ENCODE peak calls at places on chromosomes 4 and X, in ten cellular contexts. W, I, F, J, M, C, O, B, N and P are unnamed samples.

GRCh38 chr4:88535090-88535755 is 11.6 kb upstream of the PYURF start:
- DNase-seq in W (no peak), I (no peak), F (no peak), N (no peak), M (no peak), C (peak), B (no peak), O (no peak), J (no peak), P (no peak)

GRCh38 chrX:47662144-47662657 is 3.2 kb upstream of the UXT start:
- DNase-seq in B (no peak), O (no peak), M (no peak), F (no peak), I (no peak), W (no peak), N (peak), J (no peak), C (peak), P (no peak)

GRCh38 chr4:163755013-163755412 is 260.5 kb downstream of the TMA16 start:
- DNase-seq in F (no peak), J (no peak), O (no peak), M (peak), N (no peak), C (peak), B (no peak), I (no peak), W (no peak), P (no peak)

GRCh38 chr4:104494161-104494560 is 533 bp downstream of the CXXC4 start:
- DNase-seq in O (no peak), J (no peak), C (no peak), B (no peak), W (no peak), M (no peak), I (no peak), N (no peak), F (no peak), P (no peak)

GRCh38 chrX:153665726-153666306 is 7.8 kb downstream of the PNCK start:
- DNase-seq in N (no peak), M (no peak), F (no peak), O (no peak), C (no peak), J (no peak), B (no peak), I (no peak), W (no peak), P (no peak)

GRCh38 chr4:187128226-187128625 is 404.6 kb upstream of the FAT1 start:
- DNase-seq in M (no peak), W (no peak), C (peak), F (no peak), B (no peak), I (no peak), J (no peak), N (peak), O (no peak), P (no peak)

GRCh38 chrX:121579016-121579760 is 531.8 kb downstream of the GLUD2 start:
- DNase-seq in W (no peak), F (no peak), B (no peak), I (no peak), O (peak), J (no peak), C (no peak), M (peak), N (peak), P (no peak)

GRCh38 chrX:74238771-74239170 is 65.2 kb upstream of the ZCCHC13 start:
- DNase-seq in J (no peak), I (no peak), O (no peak), F (no peak), C (no peak), N (no peak), B (no peak), W (no peak), M (no peak), P (no peak)

GRCh38 chr4:54840430-54840829 is 182.7 kb downstream of the KIT start:
- DNase-seq in C (no peak), I (no peak), F (no peak), N (no peak), J (no peak), W (no peak), O (no peak), M (no peak), B (no peak), P (no peak)

GRCh38 chr4:182809417-182810102 is 107.6 kb downstream of the DCTD start:
- DNase-seq in O (no peak), J (no peak), N (peak), M (no peak), W (no peak), F (no peak), C (peak), B (no peak), I (no peak), P (no peak)

GRCh38 chrX:48910926-48911406 is 480 bp downstream of the SLC35A2 start:
- DNase-seq in C (peak), I (no peak), N (peak), M (no peak), J (no peak), F (no peak), W (no peak), O (no peak), B (no peak), P (no peak)

GRCh38 chr4:176792348-176793059 is at the start of gene VEGFC:
- DNase-seq in O (peak), W (no peak), I (peak), F (peak), C (peak), N (peak), M (peak), J (peak), B (no peak), P (peak)

GRCh38 chr4:24927039-24927438 is 14.2 kb upstream of the CCDC149 start:
- DNase-seq in O (no peak), I (no peak), C (no peak), B (no peak), M (no peak), N (no peak), F (no peak), J (no peak), W (no peak), P (no peak)

GRCh38 chr4:5371415-5372190 is 320.3 kb downstream of the STK32B start:
- DNase-seq in C (peak), W (no peak), M (no peak), F (no peak), O (no peak), I (no peak), J (no peak), N (peak), B (no peak), P (no peak)

GRCh38 chr4:168831919-168832745 is 177.9 kb downstream of the CBR4 start:
- DNase-seq in B (peak), F (peak), O (peak), J (peak), C (peak), I (peak), W (peak), N (peak), M (peak), P (peak)

GRCh38 chr4:37722000-37722638 is 35.9 kb upstream of the RELL1 start:
- DNase-seq in O (no peak), M (no peak), N (no peak), J (no peak), C (no peak), B (no peak), I (no peak), F (no peak), W (no peak), P (peak)

GRCh38 chrX:39550795-39551361 is 546.9 kb downstream of the BCOR start:
- DNase-seq in N (no peak), J (no peak), B (no peak), C (no peak), W (no peak), F (no peak), O (no peak), I (no peak), M (no peak), P (no peak)

GRCh38 chr4:45036677-45037076 is 310.3 kb upstream of the GNPDA2 start:
- DNase-seq in F (no peak), O (no peak), B (no peak), C (peak), N (no peak), I (no peak), M (no peak), W (no peak), J (no peak), P (no peak)

GRCh38 chr4:53015681-53016080 is 153.6 kb downstream of the RASL11B start:
- DNase-seq in W (no peak), I (no peak), F (no peak), C (peak), B (no peak), O (no peak), J (no peak), M (peak), N (peak), P (no peak)

GRCh38 chr4:53863163-53863562 is 201.2 kb downstream of the CHIC2 start:
- DNase-seq in B (no peak), W (no peak), N (no peak), I (no peak), J (no peak), O (no peak), F (no peak), C (no peak), M (no peak), P (no peak)

GRCh38 chrX:1248381-1249061 is 20.1 kb upstream of the CSF2RA start:
- DNase-seq in I (peak), O (no peak), M (no peak), F (no peak), B (no peak), N (peak), W (no peak), J (no peak), C (peak), P (no peak)

GRCh38 chrX:72568406-72569092 is 4.1 kb downstream of the HDAC8 start:
- DNase-seq in C (peak), W (no peak), I (no peak), J (no peak), N (peak), M (no peak), F (no peak), O (no peak), B (no peak), P (no peak)

GRCh38 chr4:7778524-7779193 is 161.0 kb downstream of the AFAP1 start:
- DNase-seq in C (no peak), O (no peak), N (no peak), F (no peak), I (no peak), M (peak), B (no peak), J (no peak), W (no peak), P (no peak)

GRCh38 chr4:26356067-26356466 is 35.3 kb downstream of the RBPJ start:
- DNase-seq in J (no peak), F (no peak), B (no peak), N (no peak), C (peak), I (no peak), M (no peak), O (no peak), W (no peak), P (no peak)

GRCh38 chrX:14051416-14051815 is 21.7 kb upstream of the GEMIN8 start:
- DNase-seq in C (no peak), N (no peak), O (no peak), F (no peak), J (no peak), I (no peak), B (no peak), M (peak), W (no peak), P (no peak)

GRCh38 chrX:123884809-123885408 is 25.1 kb downstream of the XIAP start:
- DNase-seq in M (peak), B (no peak), J (peak), F (peak), I (no peak), C (peak), O (peak), N (peak), W (no peak), P (no peak)

GRCh38 chr4:86910820-86911684 is 18.8 kb upstream of the C4orf36 start:
- DNase-seq in W (no peak), O (no peak), F (no peak), C (no peak), B (no peak), N (peak), J (no peak), I (no peak), M (no peak), P (no peak)

GRCh38 chrX:9352683-9353430 is 112.0 kb upstream of the TBL1X start:
- DNase-seq in I (no peak), F (no peak), W (no peak), C (peak), J (peak), O (no peak), B (no peak), M (no peak), N (peak), P (peak)

GRCh38 chr4:83358410-83358809 is 23.8 kb upstream of the HPSE start:
- DNase-seq in F (no peak), J (no peak), B (no peak), O (no peak), M (no peak), C (peak), W (no peak), I (no peak), N (peak), P (no peak)

GRCh38 chr4:53614616-53615015 is 23.3 kb upstream of the LNX1 start:
- DNase-seq in O (no peak), W (no peak), M (no peak), C (peak), J (no peak), F (no peak), B (no peak), I (no peak), N (no peak), P (no peak)

GRCh38 chrX:120144178-120144844 is 14.1 kb upstream of the RHOXF2 start:
- DNase-seq in W (no peak), F (no peak), M (no peak), C (no peak), O (no peak), I (no peak), N (no peak), J (no peak), B (no peak), P (no peak)